ENCODE peak calls at places on chromosome 14, in nine cellular contexts. S is thoracic aorta; J is RPMI8226; U is central memory CD4-positive, alpha-beta T cell; X is SIG-M5; O is endothelial cell of umbilical vein; E is psoas muscle; Z is RCC 7860; R is stimulated activated CD8-positive, alpha-beta memory T cell treated with anti-CD3 and anti-CD28 coated beads, Interleukin-15, amount 100 ng/mL, for 24 hours. D is an unnamed sample.

GRCh38 chr14:99322731-99323599 is 51.0 kb upstream of the BCL11B start:
- DNase-seq in S (no peak), J (no peak), U (no peak), X (no peak), O (no peak), E (no peak), Z (no peak), R (no peak), D (no peak)

GRCh38 chr14:23569443-23570151 is 2.0 kb upstream of the AP1G2 start:
- DNase-seq in S (no peak), J (no peak), U (no peak), X (no peak), O (no peak), E (no peak), Z (no peak), R (no peak), D (no peak)

GRCh38 chr14:30873308-30874119 is 845 bp upstream of the COCH start:
- DNase-seq in S (no peak), J (no peak), U (no peak), X (no peak), O (no peak), E (no peak), Z (no peak), R (no peak), D (no peak)

GRCh38 chr14:32620303-32620702 is 291.2 kb downstream of the AKAP6 start:
- DNase-seq in S (no peak), J (no peak), U (no peak), X (no peak), O (no peak), E (no peak), Z (no peak), R (no peak), D (no peak)

GRCh38 chr14:78835052-78835451 is 664.9 kb downstream of the NRXN3 start:
- DNase-seq in S (no peak), J (no peak), U (no peak), X (no peak), O (no peak), E (no peak), Z (no peak), R (no peak), D (no peak)

GRCh38 chr14:98323850-98324249 is 948.1 kb downstream of the BCL11B start:
- DNase-seq in S (no peak), J (no peak), U (no peak), X (no peak), O (no peak), E (no peak), Z (peak; percentile 71), R (no peak), D (no peak)

GRCh38 chr14:95510804-95511203 is 5.6 kb downstream of the SYNE3 start:
- DNase-seq in S (no peak), J (no peak), U (no peak), X (no peak), O (no peak), E (no peak), Z (no peak), R (no peak), D (no peak)

GRCh38 chr14:101604228-101604934 is 43.1 kb downstream of the DIO3 start:
- DNase-seq in S (no peak), J (no peak), U (no peak), X (no peak), O (no peak), E (no peak), Z (no peak), R (no peak), D (no peak)

GRCh38 chr14:32134448-32135070 is 57.5 kb downstream of the ARHGAP5 start:
- DNase-seq in S (no peak), J (no peak), U (no peak), X (no peak), O (peak; percentile 32), E (no peak), Z (no peak), R (no peak), D (no peak)

GRCh38 chr14:94341654-94342333 is 18.7 kb upstream of the SERPINA6 start:
- DNase-seq in S (no peak), J (no peak), U (no peak), X (no peak), O (no peak), E (no peak), Z (no peak), R (no peak), D (no peak)

GRCh38 chr14:76149196-76149595 is 2.5 kb upstream of the GPATCH2L start:
- DNase-seq in S (no peak), J (no peak), U (no peak), X (no peak), O (no peak), E (no peak), Z (no peak), R (no peak), D (no peak)

GRCh38 chr14:100541621-100542560 is 45.3 kb downstream of the BEGAIN start:
- DNase-seq in S (no peak), J (no peak), U (no peak), X (no peak), O (no peak), E (peak; percentile 48), Z (no peak), R (no peak), D (no peak)

GRCh38 chr14:61041704-61042103 is 60.7 kb downstream of the SLC38A6 start:
- DNase-seq in S (no peak), J (no peak), U (no peak), X (no peak), O (no peak), E (no peak), Z (no peak), R (no peak), D (no peak)

GRCh38 chr14:75310295-75311059 is 31.8 kb downstream of the FOS start:
- DNase-seq in S (peak; percentile 63), J (no peak), U (no peak), X (no peak), O (peak; percentile 90), E (peak; percentile 94), Z (no peak), R (no peak), D (peak; percentile 57)

GRCh38 chr14:53473480-53473879 is 320.4 kb upstream of the DDHD1 start:
- DNase-seq in S (no peak), J (no peak), U (no peak), X (no peak), O (no peak), E (no peak), Z (no peak), R (no peak), D (no peak)

GRCh38 chr14:99120147-99121026 is 151.6 kb downstream of the BCL11B start:
- DNase-seq in S (no peak), J (no peak), U (no peak), X (no peak), O (no peak), E (no peak), Z (no peak), R (no peak), D (no peak)

GRCh38 chr14:67003009-67003753 is 186.1 kb upstream of the GARIN2 start:
- DNase-seq in S (no peak), J (no peak), U (no peak), X (no peak), O (no peak), E (no peak), Z (no peak), R (no peak), D (no peak)

GRCh38 chr14:27002179-27002578 is 404.3 kb upstream of the NOVA1 start:
- DNase-seq in S (no peak), J (no peak), U (no peak), X (no peak), O (no peak), E (no peak), Z (no peak), R (no peak), D (no peak)

GRCh38 chr14:101711041-101711861 is 50.3 kb upstream of the PPP2R5C start:
- DNase-seq in S (no peak), J (no peak), U (no peak), X (no peak), O (no peak), E (no peak), Z (no peak), R (no peak), D (no peak)

GRCh38 chr14:33280646-33281045 is 342.0 kb downstream of the NPAS3 start:
- DNase-seq in S (no peak), J (no peak), U (no peak), X (no peak), O (no peak), E (no peak), Z (peak; percentile 8), R (no peak), D (no peak)

GRCh38 chr14:79332504-79333197 is 878.7 kb downstream of the DIO2 start:
- DNase-seq in S (no peak), J (no peak), U (no peak), X (no peak), O (no peak), E (no peak), Z (no peak), R (no peak), D (no peak)

GRCh38 chr14:93017898-93018297 is 94.9 kb downstream of the CHGA start:
- DNase-seq in S (no peak), J (no peak), U (no peak), X (no peak), O (no peak), E (no peak), Z (no peak), R (no peak), D (no peak)

GRCh38 chr14:50521912-50522341 is 10.4 kb downstream of the MAP4K5 start:
- DNase-seq in S (no peak), J (no peak), U (no peak), X (no peak), O (peak; percentile 49), E (no peak), Z (no peak), R (no peak), D (no peak)

GRCh38 chr14:53002576-53002975 is 51.7 kb upstream of the FERMT2 start:
- DNase-seq in S (no peak), J (peak; percentile 2), U (no peak), X (no peak), O (no peak), E (no peak), Z (no peak), R (no peak), D (no peak)

GRCh38 chr14:34043627-34044372 is 92.9 kb upstream of the EGLN3 start:
- DNase-seq in S (no peak), J (peak; percentile 8), U (peak; percentile 69), X (no peak), O (peak; percentile 27), E (no peak), Z (peak; percentile 70), R (peak; percentile 8), D (no peak)

GRCh38 chr14:68235011-68235410 is 415.4 kb downstream of the RAD51B start:
- DNase-seq in S (no peak), J (no peak), U (no peak), X (no peak), O (no peak), E (no peak), Z (peak; percentile 43), R (no peak), D (no peak)

GRCh38 chr14:99732436-99733220 is 48.5 kb downstream of the CYP46A1 start:
- DNase-seq in S (no peak), J (no peak), U (no peak), X (no peak), O (no peak), E (no peak), Z (no peak), R (no peak), D (peak; percentile 62)

GRCh38 chr14:64196668-64197411 is 97.3 kb downstream of the ESR2 start:
- DNase-seq in S (no peak), J (no peak), U (peak; percentile 18), X (no peak), O (peak; percentile 22), E (no peak), Z (no peak), R (no peak), D (no peak)

D was measured in ascending aorta.